ENCODE peak calls at places on chromosome 5, in five cellular contexts. E is body of pancreas, L is SK-N-SH, U is mammary epithelial cell, Y is breast epithelium. Z is an unnamed sample.
A peak's percentile ranks its signal among the peaks of the same experiment; 100 is the strongest.

GRCh38 chr5:135193213-135194125 is 159.4 kb upstream of the PITX1 start:
- DNase-seq in E (no peak), U (peak; percentile 31), Y (no peak), L (no peak), Z (no peak)

GRCh38 chr5:120293796-120294195 is 170.3 kb upstream of the PRR16 start:
- DNase-seq in U (peak; percentile 76), Y (no peak), L (no peak), E (no peak), Z (no peak)

GRCh38 chr5:122498163-122498562 is 186.1 kb downstream of the SNCAIP start:
- DNase-seq in L (peak; percentile 32), U (no peak), E (no peak), Y (no peak), Z (no peak)

GRCh38 chr5:135930029-135930948 is 24.5 kb downstream of the LECT2 start:
- DNase-seq in E (no peak), Y (no peak), L (peak; percentile 65), U (no peak), Z (no peak)

GRCh38 chr5:143086851-143087637 is 316.4 kb downstream of the NR3C1 start:
- DNase-seq in E (no peak), Y (no peak), U (peak; percentile 78), L (no peak), Z (no peak)

GRCh38 chr5:142143878-142144277 is 35.3 kb downstream of the NDFIP1 start:
- DNase-seq in Y (no peak), U (peak; percentile 13), E (no peak), L (peak; percentile 47), Z (no peak)

GRCh38 chr5:173582198-173583092 is 34.0 kb downstream of the BOD1 start:
- DNase-seq in E (no peak), L (no peak), U (no peak), Y (no peak), Z (no peak)

GRCh38 chr5:159359408-159359807 is 29.1 kb upstream of the IL12B start:
- DNase-seq in E (no peak), Y (no peak), U (no peak), L (no peak), Z (no peak)

GRCh38 chr5:134397196-134397595 is 14.5 kb downstream of the CDKN2AIPNL start:
- DNase-seq in E (no peak), U (no peak), L (no peak), Y (no peak), Z (no peak)

DNA sequence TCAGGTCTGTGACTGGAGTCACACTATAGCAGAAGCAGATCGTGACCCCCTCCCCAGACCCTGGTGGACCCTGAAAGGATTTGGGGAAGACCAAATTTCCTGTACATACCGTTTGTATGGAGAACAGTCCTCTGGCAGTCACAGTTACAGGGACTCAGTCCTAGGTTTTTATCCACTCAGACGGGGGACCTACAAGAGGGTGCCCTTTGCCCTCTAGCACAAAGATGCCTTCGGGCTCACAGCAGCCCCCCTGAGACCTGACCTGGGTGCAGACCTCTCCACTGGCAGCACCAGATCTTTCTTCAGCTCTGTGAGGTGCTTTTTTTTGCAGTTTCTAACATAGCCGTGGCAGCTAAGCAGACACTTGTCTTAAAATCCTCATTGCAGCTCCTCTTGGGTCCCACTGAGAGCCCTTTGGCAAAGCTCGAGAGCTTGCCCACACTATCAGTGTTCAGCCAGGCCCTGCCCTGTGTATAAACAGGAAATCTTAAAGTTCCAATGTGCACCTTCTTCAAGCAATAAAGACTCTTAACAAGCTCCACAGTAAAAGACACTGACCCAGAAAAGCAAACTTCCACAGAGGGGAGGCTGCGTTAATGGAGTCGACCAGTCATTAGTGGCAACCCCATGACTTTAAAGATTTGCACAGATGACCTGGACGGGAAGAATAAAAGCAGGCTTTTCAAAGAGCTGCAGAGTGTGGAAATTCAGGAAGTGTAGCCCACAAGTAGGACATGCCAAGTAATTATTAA is 71.8 kb upstream of the LHFPL2 start:
- DNase-seq in U (no peak), Y (no peak), L (no peak), E (no peak), Z (no peak)
- H3K27ac ChIP-seq in U (no peak overlapping the region), Y (peak overlapping the region; percentile 65), L (no peak overlapping the region), E (no peak overlapping the region), Z (no peak overlapping the region)

GRCh38 chr5:95938355-95938754 is 23.3 kb downstream of the ELL2 start:
- DNase-seq in E (no peak), Y (no peak), U (no peak), L (no peak), Z (no peak)
- H3K4me1 ChIP-seq in E (peaks cover 66% of the 10 kb centered on the region), Y (no peaks in the 10 kb centered on the region), U (peaks cover 11% of the 10 kb centered on the region), L (peaks cover 16% of the 10 kb centered on the region), Z (peaks cover 33% of the 10 kb centered on the region)

GRCh38 chr5:176737746-176738699 is 72.3 kb upstream of the UNC5A start:
- DNase-seq in L (peak; percentile 22), E (no peak), U (no peak), Y (peak; percentile 42), Z (peak; percentile 15)
- H3K27me3 ChIP-seq in L (no peaks in the 10 kb centered on the region), E (no peaks in the 10 kb centered on the region), U (peaks cover 13% of the 10 kb centered on the region), Y (peaks cover 55% of the 10 kb centered on the region), Z (peaks cover 6% of the 10 kb centered on the region)

GRCh38 chr5:53025506-53025905 is 36.4 kb downstream of the ITGA2 start:
- DNase-seq in U (no peak), L (no peak), Y (no peak), E (no peak), Z (no peak)
- H3K27ac ChIP-seq in U (no peak overlapping the region), L (peak overlapping the region; percentile 97), Y (no peak overlapping the region), E (no peak overlapping the region), Z (no peak overlapping the region)

DNA sequence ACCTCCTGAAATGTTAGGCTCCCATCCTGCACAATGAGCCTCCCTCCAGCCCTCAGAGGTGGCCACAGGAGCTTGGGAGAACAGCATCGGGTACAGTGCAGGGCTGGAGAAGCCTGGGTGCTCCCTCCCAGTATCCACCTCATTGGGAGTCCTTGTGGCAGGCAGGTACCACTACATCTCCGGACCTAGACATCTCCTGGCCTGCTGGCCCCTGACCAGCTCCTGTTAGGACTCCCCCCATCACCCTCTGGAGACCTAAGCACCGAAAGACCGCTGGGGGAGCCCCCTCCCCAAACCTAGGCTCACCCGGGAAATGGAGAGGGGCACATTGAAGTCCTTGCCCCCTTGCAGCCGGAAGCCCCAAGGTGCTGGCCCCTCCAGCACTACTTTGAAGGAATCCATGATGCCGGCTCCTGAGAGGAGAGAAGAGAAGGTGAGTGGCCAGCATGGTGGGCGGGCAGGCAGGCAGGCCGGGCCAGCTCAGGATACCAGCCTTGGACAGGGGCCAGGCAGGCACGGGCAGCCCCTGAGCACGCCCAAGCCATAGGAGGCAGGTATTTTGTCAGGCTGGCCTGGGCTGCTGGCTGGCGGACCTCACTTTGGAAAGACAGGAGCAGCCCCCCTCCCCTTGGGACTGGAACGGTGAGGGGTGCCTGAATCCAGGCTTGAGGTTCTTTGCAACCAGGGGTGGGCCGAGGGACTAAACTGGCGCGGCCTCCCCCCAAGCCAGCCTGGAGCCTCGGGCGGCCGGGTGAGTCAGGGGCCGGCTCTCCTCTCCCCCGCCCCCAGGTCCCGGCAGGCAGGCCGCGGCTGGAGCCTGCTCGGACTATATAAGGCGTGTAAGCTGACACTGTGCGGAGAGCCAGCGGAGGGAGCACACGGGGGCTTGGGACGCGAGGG is 1.0 kb downstream of the PDLIM7 start:
- DNase-seq in E (no peak), L (peak; percentile 83), U (peak; percentile 83), Y (no peak), Z (peak; percentile 78)
- H3K4me1 ChIP-seq in E (peaks cover 34% of the 10 kb centered on the region), L (peaks cover 33% of the 10 kb centered on the region), U (peaks cover 62% of the 10 kb centered on the region), Y (peaks cover 16% of the 10 kb centered on the region), Z (peaks cover 52% of the 10 kb centered on the region)

GRCh38 chr5:93604119-93604963 is 21.3 kb downstream of the NR2F1 start:
- DNase-seq in L (peak; percentile 47), E (no peak), Y (no peak), U (no peak), Z (no peak)

GRCh38 chr5:93603191-93603590 is 20.2 kb downstream of the NR2F1 start:
- DNase-seq in U (no peak), L (no peak), E (no peak), Y (no peak), Z (no peak)

GRCh38 chr5:93602261-93603149 is 19.5 kb downstream of the NR2F1 start:
- DNase-seq in U (no peak), Y (no peak), E (no peak), L (peak; percentile 76), Z (no peak)

GRCh38 chr5:93601433-93602175 is 18.6 kb downstream of the NR2F1 start:
- DNase-seq in Y (no peak), E (no peak), L (peak; percentile 78), U (no peak), Z (no peak)

GRCh38 chr5:93603711-93604118 is 20.7 kb downstream of the NR2F1 start:
- DNase-seq in E (no peak), U (no peak), Y (no peak), L (no peak), Z (no peak)
- H3K27me3 ChIP-seq in E (no peaks in the 10 kb centered on the region), U (peaks cover 31% of the 10 kb centered on the region), Y (peaks cover 86% of the 10 kb centered on the region), L (no peaks in the 10 kb centered on the region), Z (peaks cover 37% of the 10 kb centered on the region)

GRCh38 chr5:67652212-67652611 is 455.6 kb upstream of the CD180 start:
- DNase-seq in Y (no peak), L (no peak), U (no peak), E (no peak), Z (no peak)

GRCh38 chr5:67643531-67643930 is 446.9 kb upstream of the CD180 start:
- DNase-seq in Y (no peak), E (no peak), U (no peak), L (no peak), Z (no peak)

GRCh38 chr5:67644221-67644920 is 447.8 kb upstream of the CD180 start:
- DNase-seq in Y (no peak), E (no peak), U (no peak), L (no peak), Z (no peak)

GRCh38 chr5:67647772-67648171 is 451.2 kb upstream of the CD180 start:
- DNase-seq in Y (no peak), L (no peak), E (no peak), U (no peak), Z (no peak)

GRCh38 chr5:67648201-67648671 is 451.6 kb upstream of the CD180 start:
- DNase-seq in Y (peak; percentile 58), E (peak; percentile 15), L (no peak), U (no peak), Z (no peak)
- H3K27ac ChIP-seq in Y (peak overlapping the region; percentile 52), E (no peak overlapping the region), L (no peak overlapping the region), U (no peak overlapping the region), Z (peak overlapping the region; percentile 61)

Z was measured in ascending aorta.